ENCODE peak calls at places on chromosomes 4 and X, in four cellular contexts. One of them, this sample, is unnamed.

GRCh38 chr4:21276046-21276445 is 575.8 kb downstream of the PACRGL start:
- DNase-seq in Peyer's patch: no peak
- DNase-seq in BJ: no peak
- DNase-seq in GM12878: no peak
- DNase-seq in this sample: no peak

GRCh38 chr4:80307774-80308465 is 27.6 kb upstream of the CFAP299 start:
- DNase-seq in Peyer's patch: no peak
- DNase-seq in BJ: no peak
- DNase-seq in GM12878: no peak
- DNase-seq in this sample: no peak

GRCh38 chr4:108693819-108694218 is 43.4 kb downstream of the OSTC start:
- DNase-seq in Peyer's patch: no peak
- DNase-seq in BJ: no peak
- DNase-seq in GM12878: no peak
- DNase-seq in this sample: no peak

GRCh38 chr4:128521634-128522253 is 234.1 kb upstream of the PGRMC2 start:
- DNase-seq in Peyer's patch: no peak
- DNase-seq in BJ: no peak
- DNase-seq in GM12878: no peak
- DNase-seq in this sample: no peak

GRCh38 chrX:153731845-153732215 is 7.2 kb downstream of the ABCD1 start:
- DNase-seq in Peyer's patch: no peak
- DNase-seq in BJ: no peak
- DNase-seq in GM12878: no peak
- DNase-seq in this sample: no peak

GRCh38 chr4:69536558-69536957 is 40.9 kb upstream of the UGT2B4 start:
- DNase-seq in Peyer's patch: no peak
- DNase-seq in BJ: no peak
- DNase-seq in GM12878: no peak
- DNase-seq in this sample: no peak

GRCh38 chr4:95193391-95194224 is 355.2 kb downstream of the UNC5C start:
- DNase-seq in Peyer's patch: no peak
- DNase-seq in BJ: no peak
- DNase-seq in GM12878: no peak
- DNase-seq in this sample: no peak

GRCh38 chr4:126611900-126612299 is 1020.9 kb upstream of the INTU start:
- DNase-seq in Peyer's patch: no peak
- DNase-seq in BJ: no peak
- DNase-seq in GM12878: no peak
- DNase-seq in this sample: no peak

GRCh38 chr4:59540311-59540710 is 1659.8 kb upstream of the ADGRL3 start:
- DNase-seq in Peyer's patch: no peak
- DNase-seq in BJ: no peak
- DNase-seq in GM12878: no peak
- DNase-seq in this sample: no peak

GRCh38 chr4:120082286-120082685 is 15.6 kb upstream of the MAD2L1 start:
- DNase-seq in Peyer's patch: no peak
- DNase-seq in BJ: no peak
- DNase-seq in GM12878: no peak
- DNase-seq in this sample: no peak

GRCh38 chrX:47644557-47645091 is 5.7 kb downstream of the ELK1 start:
- DNase-seq in Peyer's patch: no peak
- DNase-seq in BJ: no peak
- DNase-seq in GM12878: no peak
- DNase-seq in this sample: no peak
- TF ChIP-seq CTCF in Peyer's patch: no peak
- TF ChIP-seq CTCF in BJ: peak
- TF ChIP-seq CTCF in GM12878: peak
- TF ChIP-seq CTCF in this sample: no peak

DNA sequence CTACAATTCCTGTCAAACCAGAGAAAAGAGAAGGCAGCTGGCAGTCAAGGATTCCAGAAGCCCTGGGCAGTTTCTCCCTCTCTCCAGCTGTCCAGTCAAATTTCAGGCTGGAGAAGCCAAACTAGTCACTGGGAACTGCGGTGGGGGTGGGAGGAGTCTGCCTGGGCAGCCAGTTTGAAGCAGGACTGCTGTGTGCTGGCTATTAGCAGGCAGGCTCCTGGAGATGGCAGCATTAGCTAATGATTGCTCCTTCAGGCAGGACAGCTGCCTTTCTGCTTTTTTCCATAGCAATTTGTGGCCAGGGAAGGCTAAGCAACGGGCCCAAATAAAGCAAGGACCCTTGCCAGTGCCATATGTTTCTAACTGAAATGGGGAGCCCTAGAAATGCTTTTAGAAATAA is 44.7 kb upstream of the FGF13 start:
- DNase-seq in Peyer's patch: no peak
- DNase-seq in BJ: no peak
- DNase-seq in GM12878: no peak
- DNase-seq in this sample: no peak
- TF ChIP-seq CTCF in Peyer's patch: no peak
- TF ChIP-seq CTCF in BJ: no peak
- TF ChIP-seq CTCF in GM12878: no peak
- TF ChIP-seq CTCF in this sample: no peak

GRCh38 chr4:3689576-3690551 is 76.3 kb upstream of the ADRA2C start:
- DNase-seq in Peyer's patch: peak
- DNase-seq in BJ: no peak
- DNase-seq in GM12878: no peak
- DNase-seq in this sample: no peak
- TF ChIP-seq CTCF in Peyer's patch: no peak
- TF ChIP-seq CTCF in BJ: no peak
- TF ChIP-seq CTCF in GM12878: no peak
- TF ChIP-seq CTCF in this sample: no peak

GRCh38 chr4:48815483-48815882 is 15.4 kb upstream of the OCIAD1 start:
- DNase-seq in Peyer's patch: no peak
- DNase-seq in BJ: no peak
- DNase-seq in GM12878: no peak
- DNase-seq in this sample: no peak

GRCh38 chr4:48812866-48813265 is 18.0 kb upstream of the OCIAD1 start:
- DNase-seq in Peyer's patch: no peak
- DNase-seq in BJ: no peak
- DNase-seq in GM12878: no peak
- DNase-seq in this sample: no peak

GRCh38 chr4:48813984-48814383 is 16.9 kb upstream of the OCIAD1 start:
- DNase-seq in Peyer's patch: no peak
- DNase-seq in BJ: no peak
- DNase-seq in GM12878: no peak
- DNase-seq in this sample: no peak

GRCh38 chr4:48816971-48817370 is 13.9 kb upstream of the OCIAD1 start:
- DNase-seq in Peyer's patch: no peak
- DNase-seq in BJ: no peak
- DNase-seq in GM12878: no peak
- DNase-seq in this sample: no peak
- TF ChIP-seq CTCF in Peyer's patch: no peak
- TF ChIP-seq CTCF in BJ: no peak
- TF ChIP-seq CTCF in GM12878: no peak
- TF ChIP-seq CTCF in this sample: no peak

DNA sequence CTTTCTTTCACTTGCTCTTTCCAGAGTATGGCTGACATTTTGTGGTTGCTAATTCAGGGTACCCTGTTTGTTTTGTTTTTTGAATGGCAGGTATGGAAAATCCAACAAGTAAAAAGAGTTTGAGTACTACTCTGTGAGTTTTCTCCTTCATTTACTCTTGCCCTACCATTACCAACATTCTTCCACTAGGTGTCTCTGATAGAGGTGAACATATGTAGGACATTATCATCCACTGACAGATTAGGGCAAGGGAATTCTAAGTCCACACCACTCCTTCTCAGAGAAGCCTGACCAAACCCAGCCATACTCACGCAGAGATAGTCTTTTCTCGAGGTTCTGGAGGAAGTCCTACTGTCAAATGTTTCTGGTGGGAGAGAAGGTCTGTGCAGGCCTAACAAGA is 36.7 kb upstream of the HDAC8 start:
- DNase-seq in Peyer's patch: no peak
- DNase-seq in BJ: no peak
- DNase-seq in GM12878: no peak
- DNase-seq in this sample: no peak
- TF ChIP-seq CTCF in Peyer's patch: no peak
- TF ChIP-seq CTCF in BJ: peak
- TF ChIP-seq CTCF in GM12878: peak
- TF ChIP-seq CTCF in this sample: no peak

GRCh38 chr4:74111576-74111975 is 12.6 kb upstream of the CXCL2 start:
- DNase-seq in Peyer's patch: no peak
- DNase-seq in BJ: no peak
- DNase-seq in GM12878: no peak
- DNase-seq in this sample: no peak

GRCh38 chr4:74112399-74113090 is 13.6 kb upstream of the CXCL2 start:
- DNase-seq in Peyer's patch: no peak
- DNase-seq in BJ: no peak
- DNase-seq in GM12878: no peak
- DNase-seq in this sample: no peak

GRCh38 chr4:74110670-74111069 is 11.7 kb upstream of the CXCL2 start:
- DNase-seq in Peyer's patch: no peak
- DNase-seq in BJ: no peak
- DNase-seq in GM12878: no peak
- DNase-seq in this sample: no peak

GRCh38 chr4:74109894-74110605 is 11.1 kb upstream of the CXCL2 start:
- DNase-seq in Peyer's patch: no peak
- DNase-seq in BJ: peak
- DNase-seq in GM12878: no peak
- DNase-seq in this sample: no peak

DNA sequence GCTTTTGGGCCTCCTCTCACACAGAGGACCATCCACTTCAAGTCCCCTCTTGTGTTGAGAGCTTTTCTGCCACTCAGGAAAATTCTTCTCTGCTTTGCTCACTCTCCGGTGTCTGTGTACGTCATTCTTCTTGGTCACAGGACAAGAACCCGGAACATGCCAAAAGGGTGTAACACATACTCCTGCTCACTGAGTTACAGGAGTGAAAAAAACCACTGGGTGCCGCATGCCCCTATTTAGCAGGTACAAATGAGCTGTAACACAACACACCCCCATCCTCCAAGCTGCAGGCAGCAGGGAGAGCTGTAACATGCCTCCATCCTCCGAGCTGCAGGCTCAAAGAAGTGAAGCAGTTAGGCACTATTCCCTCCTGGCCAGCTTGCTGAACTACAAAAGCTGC is 13.0 kb upstream of the CXCL2 start:
- DNase-seq in Peyer's patch: no peak
- DNase-seq in BJ: no peak
- DNase-seq in GM12878: no peak
- DNase-seq in this sample: no peak
- TF ChIP-seq CTCF in Peyer's patch: no peak
- TF ChIP-seq CTCF in BJ: no peak
- TF ChIP-seq CTCF in GM12878: no peak
- TF ChIP-seq CTCF in this sample: no peak

DNA sequence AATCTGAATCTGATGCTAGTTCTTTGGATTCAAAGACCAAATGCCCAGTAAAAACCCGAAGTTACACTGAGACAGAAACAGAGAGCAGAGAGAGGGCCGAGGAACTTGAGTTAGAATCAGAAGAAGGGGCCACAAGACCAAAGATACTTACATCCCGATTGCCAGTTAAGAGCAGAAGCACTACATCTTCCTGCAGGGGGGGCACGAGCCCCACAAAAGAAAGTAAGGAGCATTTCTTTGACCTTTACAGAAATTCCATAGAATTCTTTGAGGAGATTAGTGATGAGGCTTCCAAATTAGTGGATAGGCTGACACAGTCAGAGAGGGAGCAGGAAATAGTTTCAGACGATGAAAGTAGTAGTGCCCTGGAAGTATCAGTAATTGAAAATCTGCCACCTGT is 309.3 kb downstream of the ANK2 start:
- DNase-seq in Peyer's patch: no peak
- DNase-seq in BJ: no peak
- DNase-seq in GM12878: no peak
- DNase-seq in this sample: no peak
- TF ChIP-seq CTCF in Peyer's patch: no peak
- TF ChIP-seq CTCF in BJ: no peak
- TF ChIP-seq CTCF in GM12878: peak
- TF ChIP-seq CTCF in this sample: no peak

GRCh38 chr4:2043396-2044118 is 15.6 kb upstream of the NAT8L start:
- DNase-seq in Peyer's patch: no peak
- DNase-seq in BJ: no peak
- DNase-seq in GM12878: no peak
- DNase-seq in this sample: no peak

GRCh38 chr4:2044119-2044485 is 15.0 kb upstream of the NAT8L start:
- DNase-seq in Peyer's patch: peak
- DNase-seq in BJ: no peak
- DNase-seq in GM12878: no peak
- DNase-seq in this sample: no peak

GRCh38 chr4:2042947-2043395 is 16.2 kb upstream of the NAT8L start:
- DNase-seq in Peyer's patch: no peak
- DNase-seq in BJ: no peak
- DNase-seq in GM12878: no peak
- DNase-seq in this sample: no peak

GRCh38 chr4:2041234-2042130 is 17.6 kb upstream of the NAT8L start:
- DNase-seq in Peyer's patch: peak
- DNase-seq in BJ: peak
- DNase-seq in GM12878: peak
- DNase-seq in this sample: peak

DNA sequence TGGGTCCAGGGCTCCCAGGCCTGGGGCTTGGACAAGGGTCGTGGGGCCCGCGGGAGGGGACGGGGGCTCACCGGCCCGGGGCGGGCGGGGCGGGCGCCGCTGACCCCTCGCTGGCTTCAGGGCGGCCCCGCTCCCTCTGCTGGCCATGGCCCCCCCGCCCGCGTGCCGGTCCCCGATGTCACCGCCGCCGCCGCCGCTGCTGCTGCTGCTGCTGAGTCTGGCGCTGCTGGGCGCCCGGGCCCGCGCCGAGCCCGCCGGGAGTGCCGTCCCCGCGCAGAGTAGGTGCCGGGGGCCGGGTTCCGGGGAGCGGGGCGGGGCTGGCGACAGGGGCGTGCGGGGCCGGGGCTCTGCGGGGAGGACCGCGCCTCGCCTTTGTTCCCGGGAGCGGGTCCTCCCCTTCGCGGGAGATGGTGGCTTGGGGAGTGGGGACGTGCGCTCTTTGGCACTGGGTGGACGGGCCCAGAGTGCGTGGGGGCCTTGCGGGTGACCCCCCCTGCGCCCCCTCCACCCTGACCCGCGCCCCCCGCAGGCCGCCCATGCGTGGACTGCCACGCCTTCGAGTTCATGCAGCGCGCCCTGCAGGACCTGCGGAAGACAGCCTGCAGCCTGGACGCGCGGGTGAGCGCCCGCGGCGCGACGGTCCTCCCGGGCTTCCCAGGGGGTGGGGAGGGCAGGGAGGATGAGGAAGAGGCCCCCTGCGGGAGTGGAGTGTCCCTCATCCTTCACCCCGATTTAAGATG is 16.8 kb upstream of the NAT8L start:
- DNase-seq in Peyer's patch: peak
- DNase-seq in BJ: no peak
- DNase-seq in GM12878: no peak
- DNase-seq in this sample: peak
- TF ChIP-seq CTCF in Peyer's patch: no peak
- TF ChIP-seq CTCF in BJ: no peak
- TF ChIP-seq CTCF in GM12878: no peak
- TF ChIP-seq CTCF in this sample: no peak

GRCh38 chr4:92551616-92552015 is 247.8 kb downstream of the GRID2 start:
- DNase-seq in Peyer's patch: no peak
- DNase-seq in BJ: no peak
- DNase-seq in GM12878: no peak
- DNase-seq in this sample: no peak
- TF ChIP-seq CTCF in Peyer's patch: no peak
- TF ChIP-seq CTCF in BJ: no peak
- TF ChIP-seq CTCF in GM12878: no peak
- TF ChIP-seq CTCF in this sample: no peak